ENCODE peak calls at places on chromosomes 3 and 15, in seven cellular contexts. One of them, this sample, is unnamed.

GRCh38 chr15:66124626-66125025 is 128.9 kb downstream of the MEGF11 start:
- DNase-seq in spleen: no peak
- DNase-seq in body of pancreas: no peak
- DNase-seq in tibial artery: no peak
- DNase-seq in CD8-positive, alpha-beta memory T cell: no peak
- DNase-seq in fibroblast of lung: no peak
- DNase-seq in lung: no peak
- DNase-seq in this sample: no peak

GRCh38 chr3:50815844-50816243 is 141.1 kb downstream of the DOCK3 start:
- DNase-seq in spleen: no peak
- DNase-seq in body of pancreas: no peak
- DNase-seq in tibial artery: no peak
- DNase-seq in CD8-positive, alpha-beta memory T cell: no peak
- DNase-seq in fibroblast of lung: peak; percentile 1
- DNase-seq in lung: no peak
- DNase-seq in this sample: peak; percentile 67

GRCh38 chr3:24451461-24452099 is 43.1 kb downstream of the THRB start:
- DNase-seq in spleen: no peak
- DNase-seq in body of pancreas: no peak
- DNase-seq in tibial artery: no peak
- DNase-seq in CD8-positive, alpha-beta memory T cell: no peak
- DNase-seq in fibroblast of lung: no peak
- DNase-seq in lung: no peak
- DNase-seq in this sample: peak; percentile 18

GRCh38 chr3:17639765-17640164 is 102.7 kb downstream of the TBC1D5 start:
- DNase-seq in spleen: no peak
- DNase-seq in body of pancreas: no peak
- DNase-seq in tibial artery: peak; percentile 28
- DNase-seq in CD8-positive, alpha-beta memory T cell: no peak
- DNase-seq in fibroblast of lung: peak; percentile 86
- DNase-seq in lung: peak; percentile 30
- DNase-seq in this sample: peak; percentile 85

GRCh38 chr3:186151077-186151971 is 42.4 kb upstream of the ETV5 start:
- DNase-seq in spleen: no peak
- DNase-seq in body of pancreas: no peak
- DNase-seq in tibial artery: no peak
- DNase-seq in CD8-positive, alpha-beta memory T cell: no peak
- DNase-seq in fibroblast of lung: peak; percentile 14
- DNase-seq in lung: no peak
- DNase-seq in this sample: no peak

GRCh38 chr3:5019411-5020261 is 40.4 kb downstream of the BHLHE40 start:
- DNase-seq in spleen: peak; percentile 79
- DNase-seq in body of pancreas: no peak
- DNase-seq in tibial artery: no peak
- DNase-seq in CD8-positive, alpha-beta memory T cell: peak; percentile 66
- DNase-seq in fibroblast of lung: no peak
- DNase-seq in lung: no peak
- DNase-seq in this sample: no peak

GRCh38 chr3:39780352-39780751 is 29.1 kb upstream of the MYRIP start:
- DNase-seq in spleen: no peak
- DNase-seq in body of pancreas: no peak
- DNase-seq in tibial artery: no peak
- DNase-seq in CD8-positive, alpha-beta memory T cell: no peak
- DNase-seq in fibroblast of lung: no peak
- DNase-seq in lung: no peak
- DNase-seq in this sample: no peak

GRCh38 chr15:60745469-60745971 is 266.6 kb upstream of the ICE2 start:
- DNase-seq in spleen: no peak
- DNase-seq in body of pancreas: peak; percentile 19
- DNase-seq in tibial artery: peak; percentile 71
- DNase-seq in CD8-positive, alpha-beta memory T cell: no peak
- DNase-seq in fibroblast of lung: peak; percentile 35
- DNase-seq in lung: no peak
- DNase-seq in this sample: no peak

GRCh38 chr3:44065311-44065710 is 176.4 kb upstream of the TOPAZ1 start:
- DNase-seq in spleen: no peak
- DNase-seq in body of pancreas: peak; percentile 37
- DNase-seq in tibial artery: no peak
- DNase-seq in CD8-positive, alpha-beta memory T cell: no peak
- DNase-seq in fibroblast of lung: no peak
- DNase-seq in lung: peak; percentile 43
- DNase-seq in this sample: peak; percentile 83

GRCh38 chr3:195662-196061 is 901 bp upstream of the CHL1 start:
- DNase-seq in spleen: no peak
- DNase-seq in body of pancreas: no peak
- DNase-seq in tibial artery: no peak
- DNase-seq in CD8-positive, alpha-beta memory T cell: no peak
- DNase-seq in fibroblast of lung: no peak
- DNase-seq in lung: no peak
- DNase-seq in this sample: no peak
- H3K27ac ChIP-seq in spleen: no peak overlapping the region
- H3K27ac ChIP-seq in body of pancreas: no peak overlapping the region
- H3K27ac ChIP-seq in tibial artery: no peak overlapping the region
- H3K27ac ChIP-seq in CD8-positive, alpha-beta memory T cell: no peak overlapping the region
- H3K27ac ChIP-seq in fibroblast of lung: no peak overlapping the region
- H3K27ac ChIP-seq in lung: no peak overlapping the region
- H3K27ac ChIP-seq in this sample: no peak overlapping the region

GRCh38 chr15:33960160-33960559 is 8.1 kb upstream of the CHRM5 start:
- DNase-seq in spleen: no peak
- DNase-seq in body of pancreas: no peak
- DNase-seq in tibial artery: no peak
- DNase-seq in CD8-positive, alpha-beta memory T cell: no peak
- DNase-seq in fibroblast of lung: no peak
- DNase-seq in lung: no peak
- DNase-seq in this sample: no peak

GRCh38 chr15:33955945-33956344 is 12.4 kb upstream of the CHRM5 start:
- DNase-seq in spleen: no peak
- DNase-seq in body of pancreas: no peak
- DNase-seq in tibial artery: no peak
- DNase-seq in CD8-positive, alpha-beta memory T cell: no peak
- DNase-seq in fibroblast of lung: no peak
- DNase-seq in lung: no peak
- DNase-seq in this sample: no peak

DNA sequence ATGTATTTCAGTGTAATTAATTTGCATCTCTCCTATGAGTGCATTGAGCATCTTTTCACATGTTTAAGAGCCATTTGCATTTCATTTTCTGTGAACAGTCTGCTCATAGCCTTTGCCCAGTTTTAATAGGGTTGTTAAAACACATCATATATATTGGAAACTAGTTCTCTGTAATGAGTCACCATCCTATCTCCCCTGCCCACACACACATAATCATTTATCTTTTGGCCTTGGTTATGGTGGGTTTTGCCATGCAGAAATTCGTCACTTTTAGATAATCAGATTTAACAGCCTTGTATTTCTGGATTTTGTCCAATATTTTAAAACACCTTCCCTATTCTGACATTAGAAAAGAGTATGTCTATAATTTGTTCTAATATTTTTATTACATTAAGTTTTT is 11.9 kb upstream of the CHRM5 start:
- DNase-seq in spleen: no peak
- DNase-seq in body of pancreas: no peak
- DNase-seq in tibial artery: no peak
- DNase-seq in CD8-positive, alpha-beta memory T cell: no peak
- DNase-seq in fibroblast of lung: peak; percentile 70
- DNase-seq in lung: no peak
- DNase-seq in this sample: no peak
- H3K27ac ChIP-seq in spleen: no peak overlapping the region
- H3K27ac ChIP-seq in body of pancreas: no peak overlapping the region
- H3K27ac ChIP-seq in tibial artery: no peak overlapping the region
- H3K27ac ChIP-seq in CD8-positive, alpha-beta memory T cell: no peak overlapping the region
- H3K27ac ChIP-seq in fibroblast of lung: no peak overlapping the region
- H3K27ac ChIP-seq in lung: no peak overlapping the region
- H3K27ac ChIP-seq in this sample: no peak overlapping the region

GRCh38 chr3:113255100-113255853 is 43.9 kb downstream of the BOC start:
- DNase-seq in spleen: no peak
- DNase-seq in body of pancreas: no peak
- DNase-seq in tibial artery: no peak
- DNase-seq in CD8-positive, alpha-beta memory T cell: no peak
- DNase-seq in fibroblast of lung: no peak
- DNase-seq in lung: no peak
- DNase-seq in this sample: no peak
- H3K27ac ChIP-seq in spleen: no peak overlapping the region
- H3K27ac ChIP-seq in body of pancreas: no peak overlapping the region
- H3K27ac ChIP-seq in tibial artery: no peak overlapping the region
- H3K27ac ChIP-seq in CD8-positive, alpha-beta memory T cell: no peak overlapping the region
- H3K27ac ChIP-seq in fibroblast of lung: no peak overlapping the region
- H3K27ac ChIP-seq in lung: no peak overlapping the region
- H3K27ac ChIP-seq in this sample: no peak overlapping the region

GRCh38 chr3:159785276-159785675 is 203.4 kb upstream of the IL12A start:
- DNase-seq in spleen: no peak
- DNase-seq in body of pancreas: no peak
- DNase-seq in tibial artery: no peak
- DNase-seq in CD8-positive, alpha-beta memory T cell: no peak
- DNase-seq in fibroblast of lung: peak; percentile 45
- DNase-seq in lung: no peak
- DNase-seq in this sample: peak; percentile 41
- H3K27ac ChIP-seq in spleen: no peak overlapping the region
- H3K27ac ChIP-seq in body of pancreas: no peak overlapping the region
- H3K27ac ChIP-seq in tibial artery: peak overlapping the region; percentile 57
- H3K27ac ChIP-seq in CD8-positive, alpha-beta memory T cell: no peak overlapping the region
- H3K27ac ChIP-seq in fibroblast of lung: no peak overlapping the region
- H3K27ac ChIP-seq in lung: no peak overlapping the region
- H3K27ac ChIP-seq in this sample: peak overlapping the region; percentile 93

GRCh38 chr3:64185436-64185835 is 39.8 kb downstream of the PRICKLE2 start:
- DNase-seq in spleen: no peak
- DNase-seq in body of pancreas: no peak
- DNase-seq in tibial artery: no peak
- DNase-seq in CD8-positive, alpha-beta memory T cell: no peak
- DNase-seq in fibroblast of lung: no peak
- DNase-seq in lung: no peak
- DNase-seq in this sample: peak; percentile 78

GRCh38 chr3:64186667-64187064 is 38.6 kb downstream of the PRICKLE2 start:
- DNase-seq in spleen: no peak
- DNase-seq in body of pancreas: no peak
- DNase-seq in tibial artery: no peak
- DNase-seq in CD8-positive, alpha-beta memory T cell: no peak
- DNase-seq in fibroblast of lung: no peak
- DNase-seq in lung: no peak
- DNase-seq in this sample: no peak

GRCh38 chr3:64188810-64189560 is 36.3 kb downstream of the PRICKLE2 start:
- DNase-seq in spleen: no peak
- DNase-seq in body of pancreas: no peak
- DNase-seq in tibial artery: no peak
- DNase-seq in CD8-positive, alpha-beta memory T cell: no peak
- DNase-seq in fibroblast of lung: peak; percentile 96
- DNase-seq in lung: peak; percentile 40
- DNase-seq in this sample: peak; percentile 90

GRCh38 chr3:64184621-64185020 is 40.6 kb downstream of the PRICKLE2 start:
- DNase-seq in spleen: no peak
- DNase-seq in body of pancreas: no peak
- DNase-seq in tibial artery: no peak
- DNase-seq in CD8-positive, alpha-beta memory T cell: no peak
- DNase-seq in fibroblast of lung: peak; percentile 75
- DNase-seq in lung: no peak
- DNase-seq in this sample: peak; percentile 67

DNA sequence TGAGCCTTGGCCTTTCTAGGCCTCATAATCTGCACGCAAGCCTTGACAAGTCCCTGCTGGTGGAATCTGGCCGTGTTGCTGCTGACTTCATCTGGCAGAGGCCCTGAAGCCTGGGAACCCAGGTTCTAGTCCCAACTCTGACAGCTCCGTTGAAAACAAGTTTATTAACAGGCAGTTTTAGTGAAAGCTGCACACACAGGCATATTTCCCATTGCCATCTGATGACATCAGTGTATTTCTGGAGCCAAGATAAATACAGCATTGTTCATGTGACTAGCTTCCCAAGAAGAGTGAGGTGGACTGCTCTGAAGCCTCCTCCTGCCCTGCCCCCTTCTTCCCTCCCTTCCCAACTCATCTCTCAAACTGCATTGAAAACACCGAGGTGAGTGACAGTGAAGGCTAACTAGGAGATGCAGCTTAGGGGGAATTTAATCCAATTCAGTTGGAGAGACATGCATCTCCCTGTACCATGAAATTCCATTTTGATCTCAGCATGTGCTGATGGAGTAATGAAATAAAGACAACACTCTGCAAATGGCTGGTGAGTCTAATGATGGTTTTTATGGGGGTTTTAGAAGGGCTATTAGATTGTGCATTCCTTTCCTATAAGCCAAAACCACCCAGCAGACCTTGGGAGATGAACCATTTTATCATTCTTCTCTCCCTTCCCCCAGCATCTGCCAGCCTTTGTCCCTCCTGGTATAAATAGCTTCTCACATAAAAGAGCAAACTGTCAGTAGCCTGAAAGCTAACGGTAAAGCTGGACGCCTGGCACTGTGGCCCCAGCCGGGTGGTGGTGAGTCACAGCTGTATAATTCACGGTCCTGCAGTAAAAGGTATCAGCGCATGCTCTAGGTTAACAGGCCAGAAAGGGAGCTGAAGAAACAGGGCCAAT is 38.0 kb downstream of the PRICKLE2 start:
- DNase-seq in spleen: no peak
- DNase-seq in body of pancreas: peak; percentile 80
- DNase-seq in tibial artery: no peak
- DNase-seq in CD8-positive, alpha-beta memory T cell: no peak
- DNase-seq in fibroblast of lung: peak; percentile 99
- DNase-seq in lung: peak; percentile 45
- DNase-seq in this sample: peak; percentile 92
- H3K27ac ChIP-seq in spleen: no peak overlapping the region
- H3K27ac ChIP-seq in body of pancreas: peak overlapping the region; percentile 79
- H3K27ac ChIP-seq in tibial artery: peak overlapping the region; percentile 70
- H3K27ac ChIP-seq in CD8-positive, alpha-beta memory T cell: no peak overlapping the region
- H3K27ac ChIP-seq in fibroblast of lung: peak overlapping the region; percentile 90
- H3K27ac ChIP-seq in lung: peak overlapping the region; percentile 60
- H3K27ac ChIP-seq in this sample: peak overlapping the region; percentile 63

GRCh38 chr15:25339431-25339830 is 99.4 kb downstream of the UBE3A start:
- DNase-seq in spleen: no peak
- DNase-seq in body of pancreas: no peak
- DNase-seq in tibial artery: no peak
- DNase-seq in CD8-positive, alpha-beta memory T cell: no peak
- DNase-seq in fibroblast of lung: no peak
- DNase-seq in lung: no peak
- DNase-seq in this sample: no peak
- H3K27ac ChIP-seq in spleen: no peak overlapping the region
- H3K27ac ChIP-seq in body of pancreas: no peak overlapping the region
- H3K27ac ChIP-seq in tibial artery: no peak overlapping the region
- H3K27ac ChIP-seq in CD8-positive, alpha-beta memory T cell: no peak overlapping the region
- H3K27ac ChIP-seq in fibroblast of lung: no peak overlapping the region
- H3K27ac ChIP-seq in lung: no peak overlapping the region
- H3K27ac ChIP-seq in this sample: no peak overlapping the region

GRCh38 chr15:96180062-96180745 is 150.3 kb upstream of the NR2F2 start:
- DNase-seq in spleen: no peak
- DNase-seq in body of pancreas: no peak
- DNase-seq in tibial artery: no peak
- DNase-seq in CD8-positive, alpha-beta memory T cell: no peak
- DNase-seq in fibroblast of lung: no peak
- DNase-seq in lung: no peak
- DNase-seq in this sample: no peak

GRCh38 chr15:96183020-96183926 is 147.2 kb upstream of the NR2F2 start:
- DNase-seq in spleen: no peak
- DNase-seq in body of pancreas: no peak
- DNase-seq in tibial artery: no peak
- DNase-seq in CD8-positive, alpha-beta memory T cell: no peak
- DNase-seq in fibroblast of lung: no peak
- DNase-seq in lung: no peak
- DNase-seq in this sample: no peak

GRCh38 chr15:96181217-96181616 is 149.3 kb upstream of the NR2F2 start:
- DNase-seq in spleen: no peak
- DNase-seq in body of pancreas: no peak
- DNase-seq in tibial artery: no peak
- DNase-seq in CD8-positive, alpha-beta memory T cell: no peak
- DNase-seq in fibroblast of lung: no peak
- DNase-seq in lung: no peak
- DNase-seq in this sample: no peak

GRCh38 chr15:96183927-96184266 is 146.6 kb upstream of the NR2F2 start:
- DNase-seq in spleen: no peak
- DNase-seq in body of pancreas: no peak
- DNase-seq in tibial artery: no peak
- DNase-seq in CD8-positive, alpha-beta memory T cell: no peak
- DNase-seq in fibroblast of lung: no peak
- DNase-seq in lung: no peak
- DNase-seq in this sample: no peak

GRCh38 chr15:96181873-96182301 is 148.6 kb upstream of the NR2F2 start:
- DNase-seq in spleen: no peak
- DNase-seq in body of pancreas: no peak
- DNase-seq in tibial artery: peak; percentile 66
- DNase-seq in CD8-positive, alpha-beta memory T cell: no peak
- DNase-seq in fibroblast of lung: peak; percentile 58
- DNase-seq in lung: peak; percentile 60
- DNase-seq in this sample: peak; percentile 79
- H3K27ac ChIP-seq in spleen: no peak overlapping the region
- H3K27ac ChIP-seq in body of pancreas: no peak overlapping the region
- H3K27ac ChIP-seq in tibial artery: peak overlapping the region; percentile 81
- H3K27ac ChIP-seq in CD8-positive, alpha-beta memory T cell: no peak overlapping the region
- H3K27ac ChIP-seq in fibroblast of lung: peak overlapping the region; percentile 71
- H3K27ac ChIP-seq in lung: no peak overlapping the region
- H3K27ac ChIP-seq in this sample: no peak overlapping the region

This sample was measured in mammary epithelial cell.